ENCODE peak calls at places on chromosome 9, in six cellular contexts. A is osteoblast, N is Panc1, Q is lower lobe of right lung, G is colonic mucosa, R is suprapubic skin. X is an unnamed sample.

GRCh38 chr9:16413509-16414016 is 456.9 kb downstream of the BNC2 start:
- DNase-seq in A (peak; percentile 74), N (no peak), Q (no peak), G (no peak), R (no peak), X (no peak)

GRCh38 chr9:134656334-134657034 is 14.9 kb downstream of the COL5A1 start:
- DNase-seq in A (peak; percentile 81), N (no peak), Q (no peak), G (no peak), R (no peak), X (no peak)

GRCh38 chr9:36317766-36318165 is 59.5 kb upstream of the GNE start:
- DNase-seq in A (peak; percentile 26), N (no peak), Q (peak; percentile 56), G (peak; percentile 97), R (peak; percentile 80), X (peak; percentile 96)

GRCh38 chr9:125889122-125889523 is 141.9 kb downstream of the PBX3 start:
- DNase-seq in A (peak; percentile 60), N (no peak), Q (peak; percentile 51), G (peak; percentile 25), R (peak; percentile 60), X (peak; percentile 68)

GRCh38 chr9:92279302-92279701 is 14.2 kb downstream of the IARS1 start:
- DNase-seq in A (no peak), N (no peak), Q (no peak), G (no peak), R (no peak), X (no peak)

GRCh38 chr9:74848150-74848525 is 39.6 kb downstream of the TRPM6 start:
- DNase-seq in A (no peak), N (no peak), Q (no peak), G (peak; percentile 39), R (no peak), X (no peak)

GRCh38 chr9:14158136-14158781 is 155.7 kb downstream of the NFIB start:
- DNase-seq in A (no peak), N (no peak), Q (no peak), G (no peak), R (no peak), X (no peak)

GRCh38 chr9:92666236-92666635 is 3.7 kb downstream of the IPPK start:
- DNase-seq in A (peak; percentile 52), N (no peak), Q (no peak), G (no peak), R (peak; percentile 61), X (no peak)

GRCh38 chr9:89387970-89388867 is 69.9 kb downstream of the SECISBP2 start:
- DNase-seq in A (peak; percentile 83), N (no peak), Q (peak; percentile 82), G (peak; percentile 36), R (peak; percentile 86), X (no peak)

GRCh38 chr9:111036068-111036789 is 2.0 kb downstream of the LPAR1 start:
- DNase-seq in A (no peak), N (no peak), Q (peak; percentile 71), G (peak; percentile 85), R (peak; percentile 83), X (peak; percentile 87)

GRCh38 chr9:18776836-18777820 is 255.9 kb downstream of the SAXO1 start:
- DNase-seq in A (peak; percentile 38), N (no peak), Q (no peak), G (no peak), R (no peak), X (peak; percentile 69)

GRCh38 chr9:16316911-16317817 is 553.3 kb downstream of the BNC2 start:
- DNase-seq in A (peak; percentile 13), N (no peak), Q (no peak), G (no peak), R (no peak), X (no peak)

GRCh38 chr9:136672431-136673087 is 9.8 kb downstream of the EGFL7 start:
- DNase-seq in A (no peak), N (no peak), Q (no peak), G (no peak), R (no peak), X (no peak)

GRCh38 chr9:94920439-94920951 is 194.0 kb downstream of the AOPEP start:
- DNase-seq in A (no peak), N (no peak), Q (peak; percentile 68), G (no peak), R (no peak), X (peak; percentile 89)

GRCh38 chr9:84940294-84940693 is 270.8 kb downstream of the NTRK2 start:
- DNase-seq in A (no peak), N (no peak), Q (no peak), G (no peak), R (no peak), X (no peak)

GRCh38 chr9:84301851-84302250 is 38.7 kb downstream of the SLC28A3 start:
- DNase-seq in A (peak; percentile 68), N (no peak), Q (no peak), G (no peak), R (no peak), X (no peak)

GRCh38 chr9:592225-592624 is 249.3 kb upstream of the DMRT1 start:
- DNase-seq in A (no peak), N (no peak), Q (no peak), G (peak; percentile 74), R (no peak), X (no peak)

GRCh38 chr9:94783121-94783664 is 56.7 kb downstream of the AOPEP start:
- DNase-seq in A (peak; percentile 90), N (peak; percentile 64), Q (peak; percentile 86), G (peak; percentile 83), R (peak; percentile 91), X (peak; percentile 94)

GRCh38 chr9:1979815-1980367 is 35.3 kb upstream of the SMARCA2 start:
- DNase-seq in A (no peak), N (no peak), Q (peak; percentile 29), G (no peak), R (peak; percentile 64), X (peak; percentile 71)

GRCh38 chr9:115882911-115883310 is 270.7 kb upstream of the PAPPA start:
- DNase-seq in A (no peak), N (no peak), Q (no peak), G (no peak), R (no peak), X (no peak)

GRCh38 chr9:133114451-133114885 is 6.6 kb downstream of the RALGDS start:
- DNase-seq in A (no peak), N (no peak), Q (peak; percentile 55), G (no peak), R (no peak), X (peak; percentile 74)

GRCh38 chr9:117815315-117815714 is 111.1 kb downstream of the TLR4 start:
- DNase-seq in A (no peak), N (no peak), Q (no peak), G (no peak), R (no peak), X (no peak)

GRCh38 chr9:131100445-131100844 is 4.1 kb downstream of the AIF1L start:
- DNase-seq in A (peak; percentile 59), N (no peak), Q (no peak), G (no peak), R (no peak), X (no peak)

GRCh38 chr9:131969469-131969989 is 110.1 kb downstream of the MED27 start:
- DNase-seq in A (no peak), N (no peak), Q (no peak), G (no peak), R (no peak), X (no peak)

GRCh38 chr9:136545966-136546696 is at the start of gene NOTCH1:
- DNase-seq in A (peak; percentile 100), N (no peak), Q (peak; percentile 96), G (peak; percentile 91), R (peak; percentile 94), X (peak; percentile 98)

GRCh38 chr9:125986966-125987365 is 239.8 kb downstream of the PBX3 start:
- DNase-seq in A (no peak), N (no peak), Q (peak; percentile 19), G (no peak), R (peak; percentile 20), X (peak; percentile 35)

GRCh38 chr9:71980266-71981018 is 69.0 kb downstream of the C9orf85 start:
- DNase-seq in A (no peak), N (no peak), Q (no peak), G (no peak), R (no peak), X (no peak)

GRCh38 chr9:112489039-112489546 is 2.5 kb downstream of the KIAA1958 start:
- DNase-seq in A (no peak), N (no peak), Q (no peak), G (no peak), R (no peak), X (no peak)

GRCh38 chr9:36985061-36985768 is 48.9 kb downstream of the PAX5 start:
- DNase-seq in A (peak; percentile 87), N (no peak), Q (no peak), G (no peak), R (no peak), X (no peak)

GRCh38 chr9:72363908-72364678 is 915 bp downstream of the ZFAND5 start:
- DNase-seq in A (peak; percentile 89), N (no peak), Q (peak; percentile 78), G (peak; percentile 60), R (peak; percentile 81), X (peak; percentile 92)

GRCh38 chr9:89022071-89022721 is 30.9 kb downstream of the S1PR3 start:
- DNase-seq in A (no peak), N (no peak), Q (peak; percentile 91), G (no peak), R (no peak), X (no peak)

GRCh38 chr9:129838707-129839259 is 3.5 kb downstream of the USP20 start:
- DNase-seq in A (peak; percentile 98), N (no peak), Q (no peak), G (no peak), R (no peak), X (no peak)
- H3K4me1 ChIP-seq in A (peaks cover 36% of the 10 kb centered on the region), N (peaks cover 4% of the 10 kb centered on the region), Q (peaks cover 32% of the 10 kb centered on the region), G (peaks cover 13% of the 10 kb centered on the region), R (peaks cover 29% of the 10 kb centered on the region), X (peaks cover 4% of the 10 kb centered on the region)

GRCh38 chr9:128499920-128500319 is 4.6 kb upstream of the GLE1 start:
- DNase-seq in A (no peak), N (no peak), Q (no peak), G (no peak), R (no peak), X (no peak)

GRCh38 chr9:128498911-128499310 is 5.6 kb upstream of the GLE1 start:
- DNase-seq in A (no peak), N (no peak), Q (no peak), G (no peak), R (no peak), X (no peak)

GRCh38 chr9:128505414-128505765 is 871 bp downstream of the GLE1 start:
- DNase-seq in A (no peak), N (no peak), Q (no peak), G (no peak), R (no peak), X (no peak)

GRCh38 chr9:128503870-128504269 is 649 bp upstream of the GLE1 start:
- DNase-seq in A (no peak), N (no peak), Q (no peak), G (peak; percentile 48), R (no peak), X (no peak)

GRCh38 chr9:128504485-128505413 is at the start of gene GLE1:
- DNase-seq in A (peak; percentile 98), N (peak; percentile 35), Q (peak; percentile 97), G (peak; percentile 98), R (peak; percentile 95), X (peak; percentile 98)
- TF ChIP-seq CTCF in A (no peak), N (no peak), Q (no peak), G (no peak), R (no peak), X (no peak)

GRCh38 chr9:69822091-69822750 is 1.6 kb downstream of the CFAP95 start:
- DNase-seq in A (peak; percentile 61), N (no peak), Q (no peak), G (no peak), R (no peak), X (no peak)
- H3K4me1 ChIP-seq in A (peaks cover 6% of the 10 kb centered on the region), N (no peaks in the 10 kb centered on the region), Q (no peaks in the 10 kb centered on the region), G (no peaks in the 10 kb centered on the region), R (peaks cover 4% of the 10 kb centered on the region), X (no peaks in the 10 kb centered on the region)

GRCh38 chr9:4048441-4048840 is 251.4 kb downstream of the GLIS3 start:
- DNase-seq in A (no peak), N (no peak), Q (no peak), G (no peak), R (no peak), X (no peak)
- TF ChIP-seq CTCF in A (peak; percentile 65), N (peak; percentile 42), Q (peak; percentile 17), G (peak; percentile 22), R (no peak), X (peak; percentile 18)